ENCODE peak calls at places on chromosome 19, in nine cellular contexts. One of them, this sample, is unnamed.

GRCh38 chr19:33311326-33311682 is 9.0 kb upstream of the CEBPA start:
- DNase-seq in tibial nerve: no peak
- DNase-seq in endodermal cell: peak
- DNase-seq in ascending aorta: no peak
- DNase-seq in psoas muscle: peak
- DNase-seq in Panc1: no peak
- DNase-seq in BE2C: no peak
- DNase-seq in neural progenitor cell: no peak
- DNase-seq in right lobe of liver: peak
- DNase-seq in this sample: no peak

GRCh38 chr19:8500158-8500557 is 2.3 kb downstream of the PRAM1 start:
- DNase-seq in tibial nerve: no peak
- DNase-seq in endodermal cell: peak
- DNase-seq in ascending aorta: no peak
- DNase-seq in psoas muscle: no peak
- DNase-seq in Panc1: no peak
- DNase-seq in BE2C: no peak
- DNase-seq in neural progenitor cell: peak
- DNase-seq in right lobe of liver: no peak
- DNase-seq in this sample: no peak

GRCh38 chr19:49427339-49427738 is 2.2 kb downstream of the GFY start:
- DNase-seq in tibial nerve: no peak
- DNase-seq in endodermal cell: no peak
- DNase-seq in ascending aorta: no peak
- DNase-seq in psoas muscle: no peak
- DNase-seq in Panc1: no peak
- DNase-seq in BE2C: no peak
- DNase-seq in neural progenitor cell: no peak
- DNase-seq in right lobe of liver: no peak
- DNase-seq in this sample: no peak

GRCh38 chr19:48490980-48491792 is 20.4 kb downstream of the LMTK3 start:
- DNase-seq in tibial nerve: no peak
- DNase-seq in endodermal cell: peak
- DNase-seq in ascending aorta: no peak
- DNase-seq in psoas muscle: peak
- DNase-seq in Panc1: no peak
- DNase-seq in BE2C: peak
- DNase-seq in neural progenitor cell: peak
- DNase-seq in right lobe of liver: no peak
- DNase-seq in this sample: no peak

GRCh38 chr19:33797821-33798633 is 1.4 kb downstream of the KCTD15 start:
- DNase-seq in tibial nerve: no peak
- DNase-seq in endodermal cell: peak
- DNase-seq in ascending aorta: peak
- DNase-seq in psoas muscle: peak
- DNase-seq in Panc1: no peak
- DNase-seq in BE2C: peak
- DNase-seq in neural progenitor cell: peak
- DNase-seq in right lobe of liver: no peak
- DNase-seq in this sample: no peak

GRCh38 chr19:33304760-33305647 is 2.7 kb upstream of the CEBPA start:
- DNase-seq in tibial nerve: no peak
- DNase-seq in endodermal cell: no peak
- DNase-seq in ascending aorta: peak
- DNase-seq in psoas muscle: no peak
- DNase-seq in Panc1: no peak
- DNase-seq in BE2C: no peak
- DNase-seq in neural progenitor cell: no peak
- DNase-seq in right lobe of liver: peak
- DNase-seq in this sample: no peak

GRCh38 chr19:55472463-55472862 is 4.0 kb upstream of the ZNF628 start:
- DNase-seq in tibial nerve: no peak
- DNase-seq in endodermal cell: peak
- DNase-seq in ascending aorta: no peak
- DNase-seq in psoas muscle: no peak
- DNase-seq in Panc1: no peak
- DNase-seq in BE2C: no peak
- DNase-seq in neural progenitor cell: no peak
- DNase-seq in right lobe of liver: no peak
- DNase-seq in this sample: no peak

GRCh38 chr19:46480409-46480808 is 9.0 kb upstream of the PNMA8A start:
- DNase-seq in tibial nerve: no peak
- DNase-seq in endodermal cell: peak
- DNase-seq in ascending aorta: no peak
- DNase-seq in psoas muscle: peak
- DNase-seq in Panc1: no peak
- DNase-seq in BE2C: no peak
- DNase-seq in neural progenitor cell: peak
- DNase-seq in right lobe of liver: no peak
- DNase-seq in this sample: no peak

GRCh38 chr19:14949876-14950275 is 8.6 kb downstream of the OR7C2 start:
- DNase-seq in tibial nerve: no peak
- DNase-seq in endodermal cell: no peak
- DNase-seq in ascending aorta: no peak
- DNase-seq in psoas muscle: no peak
- DNase-seq in Panc1: no peak
- DNase-seq in BE2C: no peak
- DNase-seq in neural progenitor cell: no peak
- DNase-seq in right lobe of liver: no peak
- DNase-seq in this sample: no peak

GRCh38 chr19:32642771-32643170 is 32.2 kb downstream of the ANKRD27 start:
- DNase-seq in tibial nerve: no peak
- DNase-seq in endodermal cell: no peak
- DNase-seq in ascending aorta: no peak
- DNase-seq in psoas muscle: no peak
- DNase-seq in Panc1: no peak
- DNase-seq in BE2C: no peak
- DNase-seq in neural progenitor cell: no peak
- DNase-seq in right lobe of liver: no peak
- DNase-seq in this sample: no peak

GRCh38 chr19:47107201-47107952 is 6.2 kb downstream of the ZC3H4 start:
- DNase-seq in tibial nerve: no peak
- DNase-seq in endodermal cell: no peak
- DNase-seq in ascending aorta: no peak
- DNase-seq in psoas muscle: no peak
- DNase-seq in Panc1: no peak
- DNase-seq in BE2C: no peak
- DNase-seq in neural progenitor cell: no peak
- DNase-seq in right lobe of liver: no peak
- DNase-seq in this sample: no peak

GRCh38 chr19:43687660-43687997 is 17.7 kb upstream of the PLAUR start:
- DNase-seq in tibial nerve: no peak
- DNase-seq in endodermal cell: no peak
- DNase-seq in ascending aorta: no peak
- DNase-seq in psoas muscle: no peak
- DNase-seq in Panc1: no peak
- DNase-seq in BE2C: no peak
- DNase-seq in neural progenitor cell: no peak
- DNase-seq in right lobe of liver: no peak
- DNase-seq in this sample: no peak

GRCh38 chr19:48900477-48901452 is 653 bp downstream of the NUCB1 start:
- DNase-seq in tibial nerve: no peak
- DNase-seq in endodermal cell: peak
- DNase-seq in ascending aorta: no peak
- DNase-seq in psoas muscle: peak
- DNase-seq in Panc1: no peak
- DNase-seq in BE2C: no peak
- DNase-seq in neural progenitor cell: no peak
- DNase-seq in right lobe of liver: no peak
- DNase-seq in this sample: no peak

GRCh38 chr19:19226204-19226603 is 14.4 kb downstream of the NCAN start:
- DNase-seq in tibial nerve: no peak
- DNase-seq in endodermal cell: no peak
- DNase-seq in ascending aorta: no peak
- DNase-seq in psoas muscle: no peak
- DNase-seq in Panc1: no peak
- DNase-seq in BE2C: no peak
- DNase-seq in neural progenitor cell: no peak
- DNase-seq in right lobe of liver: no peak
- DNase-seq in this sample: no peak

DNA sequence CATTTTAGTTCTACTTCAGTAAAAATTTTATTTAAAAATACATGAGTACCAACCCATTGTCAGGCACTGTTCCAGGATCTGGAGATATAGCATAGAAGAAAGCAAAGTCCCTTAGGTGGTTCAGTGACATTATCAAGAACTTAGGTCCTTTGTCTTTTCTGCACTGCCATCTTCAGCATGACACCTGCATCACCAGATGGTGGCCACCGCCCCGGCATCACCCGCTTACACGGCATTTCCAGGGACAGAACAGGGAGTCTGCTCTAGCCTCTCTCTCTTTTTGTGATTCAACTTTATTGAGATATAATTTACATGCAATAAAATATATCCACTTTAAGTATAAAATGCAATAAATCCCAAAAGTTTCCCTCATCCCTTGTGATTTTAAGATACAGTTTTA is 23.5 kb downstream of the DYRK1B start:
- DNase-seq in tibial nerve: no peak
- DNase-seq in endodermal cell: no peak
- DNase-seq in ascending aorta: no peak
- DNase-seq in psoas muscle: no peak
- DNase-seq in Panc1: no peak
- DNase-seq in BE2C: no peak
- DNase-seq in neural progenitor cell: no peak
- DNase-seq in right lobe of liver: no peak
- DNase-seq in this sample: no peak
- TF ChIP-seq CTCF in tibial nerve: no peak
- TF ChIP-seq CTCF in endodermal cell: no peak
- TF ChIP-seq CTCF in ascending aorta: no peak
- TF ChIP-seq CTCF in psoas muscle: no peak
- TF ChIP-seq CTCF in Panc1: no peak
- TF ChIP-seq CTCF in BE2C: no peak
- TF ChIP-seq CTCF in neural progenitor cell: no peak
- TF ChIP-seq CTCF in right lobe of liver: no peak
- TF ChIP-seq CTCF in this sample: no peak

GRCh38 chr19:6185093-6185824 is 49.8 kb downstream of the ACSBG2 start:
- DNase-seq in tibial nerve: no peak
- DNase-seq in endodermal cell: no peak
- DNase-seq in ascending aorta: peak
- DNase-seq in psoas muscle: no peak
- DNase-seq in Panc1: no peak
- DNase-seq in BE2C: no peak
- DNase-seq in neural progenitor cell: no peak
- DNase-seq in right lobe of liver: peak
- DNase-seq in this sample: no peak

GRCh38 chr19:6181119-6181518 is 45.7 kb downstream of the ACSBG2 start:
- DNase-seq in tibial nerve: no peak
- DNase-seq in endodermal cell: no peak
- DNase-seq in ascending aorta: peak
- DNase-seq in psoas muscle: no peak
- DNase-seq in Panc1: no peak
- DNase-seq in BE2C: no peak
- DNase-seq in neural progenitor cell: no peak
- DNase-seq in right lobe of liver: no peak
- DNase-seq in this sample: no peak

GRCh38 chr19:6185825-6186193 is 50.3 kb downstream of the ACSBG2 start:
- DNase-seq in tibial nerve: no peak
- DNase-seq in endodermal cell: no peak
- DNase-seq in ascending aorta: no peak
- DNase-seq in psoas muscle: no peak
- DNase-seq in Panc1: no peak
- DNase-seq in BE2C: no peak
- DNase-seq in neural progenitor cell: no peak
- DNase-seq in right lobe of liver: no peak
- DNase-seq in this sample: no peak

GRCh38 chr19:6187374-6187773 is 51.9 kb downstream of the ACSBG2 start:
- DNase-seq in tibial nerve: no peak
- DNase-seq in endodermal cell: no peak
- DNase-seq in ascending aorta: peak
- DNase-seq in psoas muscle: no peak
- DNase-seq in Panc1: no peak
- DNase-seq in BE2C: no peak
- DNase-seq in neural progenitor cell: no peak
- DNase-seq in right lobe of liver: peak
- DNase-seq in this sample: no peak

GRCh38 chr19:6186435-6186834 is 51.0 kb downstream of the ACSBG2 start:
- DNase-seq in tibial nerve: no peak
- DNase-seq in endodermal cell: no peak
- DNase-seq in ascending aorta: peak
- DNase-seq in psoas muscle: no peak
- DNase-seq in Panc1: no peak
- DNase-seq in BE2C: no peak
- DNase-seq in neural progenitor cell: no peak
- DNase-seq in right lobe of liver: no peak
- DNase-seq in this sample: no peak
- H3K4me3 ChIP-seq in tibial nerve: no peak
- H3K4me3 ChIP-seq in endodermal cell: no peak
- H3K4me3 ChIP-seq in ascending aorta: no peak
- H3K4me3 ChIP-seq in psoas muscle: no peak
- H3K4me3 ChIP-seq in Panc1: no peak
- H3K4me3 ChIP-seq in BE2C: no peak
- H3K4me3 ChIP-seq in neural progenitor cell: no peak
- H3K4me3 ChIP-seq in right lobe of liver: no peak
- H3K4me3 ChIP-seq in this sample: no peak

GRCh38 chr19:35977446-35978222 is 17.4 kb upstream of the SDHAF1 start:
- DNase-seq in tibial nerve: no peak
- DNase-seq in endodermal cell: peak
- DNase-seq in ascending aorta: no peak
- DNase-seq in psoas muscle: no peak
- DNase-seq in Panc1: no peak
- DNase-seq in BE2C: peak
- DNase-seq in neural progenitor cell: peak
- DNase-seq in right lobe of liver: peak
- DNase-seq in this sample: no peak
- TF ChIP-seq CTCF in tibial nerve: no peak
- TF ChIP-seq CTCF in endodermal cell: peak
- TF ChIP-seq CTCF in ascending aorta: no peak
- TF ChIP-seq CTCF in psoas muscle: no peak
- TF ChIP-seq CTCF in Panc1: no peak
- TF ChIP-seq CTCF in BE2C: peak
- TF ChIP-seq CTCF in neural progenitor cell: peak
- TF ChIP-seq CTCF in right lobe of liver: no peak
- TF ChIP-seq CTCF in this sample: peak

GRCh38 chr19:16371540-16371986 is 46.9 kb downstream of the KLF2 start:
- DNase-seq in tibial nerve: no peak
- DNase-seq in endodermal cell: no peak
- DNase-seq in ascending aorta: no peak
- DNase-seq in psoas muscle: peak
- DNase-seq in Panc1: no peak
- DNase-seq in BE2C: no peak
- DNase-seq in neural progenitor cell: no peak
- DNase-seq in right lobe of liver: peak
- DNase-seq in this sample: peak

GRCh38 chr19:16372065-16372915 is 47.7 kb downstream of the KLF2 start:
- DNase-seq in tibial nerve: no peak
- DNase-seq in endodermal cell: no peak
- DNase-seq in ascending aorta: no peak
- DNase-seq in psoas muscle: peak
- DNase-seq in Panc1: no peak
- DNase-seq in BE2C: no peak
- DNase-seq in neural progenitor cell: no peak
- DNase-seq in right lobe of liver: peak
- DNase-seq in this sample: no peak

GRCh38 chr19:16369306-16369663 is 44.7 kb downstream of the KLF2 start:
- DNase-seq in tibial nerve: no peak
- DNase-seq in endodermal cell: no peak
- DNase-seq in ascending aorta: no peak
- DNase-seq in psoas muscle: no peak
- DNase-seq in Panc1: no peak
- DNase-seq in BE2C: no peak
- DNase-seq in neural progenitor cell: no peak
- DNase-seq in right lobe of liver: peak
- DNase-seq in this sample: no peak

GRCh38 chr19:16369664-16370576 is 45.3 kb downstream of the KLF2 start:
- DNase-seq in tibial nerve: no peak
- DNase-seq in endodermal cell: no peak
- DNase-seq in ascending aorta: no peak
- DNase-seq in psoas muscle: peak
- DNase-seq in Panc1: no peak
- DNase-seq in BE2C: no peak
- DNase-seq in neural progenitor cell: no peak
- DNase-seq in right lobe of liver: peak
- DNase-seq in this sample: no peak

GRCh38 chr19:16370671-16371391 is 46.2 kb downstream of the KLF2 start:
- DNase-seq in tibial nerve: no peak
- DNase-seq in endodermal cell: no peak
- DNase-seq in ascending aorta: no peak
- DNase-seq in psoas muscle: peak
- DNase-seq in Panc1: no peak
- DNase-seq in BE2C: no peak
- DNase-seq in neural progenitor cell: no peak
- DNase-seq in right lobe of liver: peak
- DNase-seq in this sample: no peak
- H3K4me3 ChIP-seq in tibial nerve: no peak
- H3K4me3 ChIP-seq in endodermal cell: no peak
- H3K4me3 ChIP-seq in ascending aorta: no peak
- H3K4me3 ChIP-seq in psoas muscle: no peak
- H3K4me3 ChIP-seq in Panc1: no peak
- H3K4me3 ChIP-seq in BE2C: no peak
- H3K4me3 ChIP-seq in neural progenitor cell: no peak
- H3K4me3 ChIP-seq in right lobe of liver: no peak
- H3K4me3 ChIP-seq in this sample: no peak